ENCODE peak calls at places on chromosome 11, in six cellular contexts. E is stimulated activated CD4-positive, alpha-beta T cell treated with anti-CD3 and anti-CD28 coated beads, Interleukin-2, amount 100 ng/mL, for 48 hours; I is AG08396; N is effector memory CD4-positive, alpha-beta T cell; R is progenitor cell of endocrine pancreas; P is activated gamma-delta T cell treated with Interleukin-2 at 50 U/mL for 16 hours. V is an unnamed sample.

GRCh38 chr11:118046964-118047700 is 29.7 kb upstream of the TMPRSS4 start:
- DNase-seq in N (no peak), I (no peak), P (no peak), R (no peak), E (no peak), V (no peak)

GRCh38 chr11:134531331-134532135 is 119.5 kb upstream of the B3GAT1 start:
- DNase-seq in R (no peak), I (no peak), N (no peak), P (no peak), E (no peak), V (no peak)

GRCh38 chr11:13880719-13881118 is 81.8 kb upstream of the SPON1 start:
- DNase-seq in E (no peak), I (no peak), N (no peak), P (no peak), R (no peak), V (no peak)

GRCh38 chr11:29005401-29005980 is 897.3 kb downstream of the METTL15 start:
- DNase-seq in N (no peak), I (no peak), R (no peak), E (no peak), P (no peak), V (no peak)

GRCh38 chr11:72738199-72739141 is 13.7 kb downstream of the ARAP1 start:
- DNase-seq in E (no peak), P (no peak), I (peak; percentile 70), R (no peak), N (no peak), V (peak; percentile 82)

GRCh38 chr11:75642402-75643113 is 26.3 kb downstream of the MAP6 start:
- DNase-seq in E (no peak), R (no peak), P (no peak), N (no peak), I (no peak), V (no peak)

GRCh38 chr11:66322732-66323427 is 6.0 kb upstream of the CD248 start:
- DNase-seq in N (no peak), I (no peak), P (no peak), E (no peak), R (no peak), V (no peak)

GRCh38 chr11:92531051-92531747 is 306.6 kb downstream of the FAT3 start:
- DNase-seq in I (no peak), N (no peak), P (no peak), R (no peak), E (no peak), V (no peak)

GRCh38 chr11:108592591-108593213 is 866 bp downstream of the EXPH5 start:
- DNase-seq in P (peak; percentile 9), R (peak; percentile 28), I (peak; percentile 38), E (peak; percentile 15), N (no peak), V (no peak)

GRCh38 chr11:22599458-22599857 is 26.2 kb downstream of the FANCF start:
- DNase-seq in N (no peak), P (no peak), I (no peak), E (no peak), R (no peak), V (no peak)

GRCh38 chr11:74134661-74135515 is 35.9 kb downstream of the C2CD3 start:
- DNase-seq in I (no peak), R (no peak), P (no peak), N (no peak), E (no peak), V (no peak)

GRCh38 chr11:20125927-20126326 is 34.3 kb downstream of the DBX1 start:
- DNase-seq in E (no peak), R (no peak), P (no peak), N (no peak), I (peak; percentile 44), V (no peak)

GRCh38 chr11:7098235-7098832 is 9.5 kb downstream of the RBMXL2 start:
- DNase-seq in R (no peak), P (no peak), N (no peak), E (no peak), I (peak; percentile 59), V (peak; percentile 38)

GRCh38 chr11:7088921-7089320 is at the start of gene RBMXL2:
- DNase-seq in E (no peak), P (no peak), R (no peak), I (no peak), N (no peak), V (no peak)

GRCh38 chr11:69832561-69833413 is 13.6 kb upstream of the FGF3 start:
- DNase-seq in I (no peak), R (no peak), E (no peak), P (no peak), N (no peak), V (no peak)

GRCh38 chr11:11179239-11179638 is 173.8 kb downstream of the CSNK2A3 start:
- DNase-seq in I (peak; percentile 80), P (no peak), N (no peak), R (no peak), E (no peak), V (no peak)

GRCh38 chr11:96168623-96169022 is 174.4 kb downstream of the MAML2 start:
- DNase-seq in N (no peak), I (peak; percentile 77), P (no peak), E (no peak), R (no peak), V (no peak)

GRCh38 chr11:77723024-77723423 is 85.4 kb upstream of the CLNS1A start:
- DNase-seq in R (no peak), E (no peak), I (no peak), N (no peak), P (no peak), V (no peak)

GRCh38 chr11:102833731-102834130 is 9.7 kb downstream of the MMP3 start:
- DNase-seq in R (no peak), N (no peak), P (no peak), I (no peak), E (no peak), V (no peak)

GRCh38 chr11:3623126-3623525 is 18.7 kb downstream of the ART5 start:
- DNase-seq in E (no peak), P (no peak), R (no peak), I (no peak), N (no peak), V (no peak)

GRCh38 chr11:46642627-46643335 is 25.4 kb downstream of the ATG13 start:
- DNase-seq in P (no peak), E (no peak), I (no peak), R (no peak), N (no peak), V (no peak)

GRCh38 chr11:30741039-30741550 is 154.9 kb upstream of the MPPED2 start:
- DNase-seq in P (no peak), R (no peak), I (peak; percentile 4), E (no peak), N (no peak), V (no peak)

GRCh38 chr11:128181090-128181485 is 406.3 kb downstream of the ETS1 start:
- DNase-seq in E (no peak), R (no peak), I (no peak), P (no peak), N (no peak), V (no peak)

GRCh38 chr11:124798991-124799383 is 1.2 kb downstream of the MSANTD2 start:
- DNase-seq in R (no peak), P (no peak), N (no peak), E (no peak), I (peak; percentile 54), V (peak; percentile 29)

GRCh38 chr11:66068154-66068821 is 1.8 kb upstream of the PACS1 start:
- DNase-seq in E (peak; percentile 76), P (peak; percentile 79), N (peak; percentile 54), I (peak; percentile 79), R (peak; percentile 75), V (peak; percentile 52)

GRCh38 chr11:71310184-71310583 is 57.8 kb upstream of the SHANK2 start:
- DNase-seq in I (no peak), N (no peak), P (no peak), E (no peak), R (no peak), V (no peak)

GRCh38 chr11:119065369-119065768 is 2.2 kb upstream of the VPS11 start:
- DNase-seq in P (peak; percentile 19), E (peak; percentile 25), I (peak; percentile 25), N (no peak), R (no peak), V (no peak)

V was measured in KG1.